ENCODE peak calls at places on chromosomes 5 and 9, in four cellular contexts. C is nephron progenitor cell, Q is epithelial cell of esophagus, D is GM23338. A is an unnamed sample.
A peak's percentile ranks its signal among the peaks of the same experiment; 100 is the strongest.

GRCh38 chr5:96195053-96195452 is 233.4 kb upstream of the ELL2 start:
- DNase-seq in C (no peak), Q (no peak), D (no peak), A (no peak)

GRCh38 chr5:148924817-148925216 is 98.4 kb downstream of the ADRB2 start:
- DNase-seq in C (no peak), Q (peak; percentile 70), D (no peak), A (no peak)

GRCh38 chr9:28801144-28801799 is 1228.0 kb upstream of the C9orf72 start:
- DNase-seq in C (no peak), Q (peak; percentile 73), D (no peak), A (no peak)

GRCh38 chr9:132985489-132985888 is 7.0 kb downstream of the GFI1B start:
- DNase-seq in C (no peak), Q (no peak), D (no peak), A (no peak)

GRCh38 chr5:1503301-1504243 is 20.2 kb downstream of the LPCAT1 start:
- DNase-seq in C (no peak), Q (no peak), D (no peak), A (no peak)

GRCh38 chr5:61429906-61430305 is 97.8 kb downstream of the ZSWIM6 start:
- DNase-seq in C (no peak), Q (no peak), D (no peak), A (no peak)

GRCh38 chr9:130101963-130102362 is 48.3 kb downstream of the GPR107 start:
- DNase-seq in C (no peak), Q (no peak), D (no peak), A (no peak)

GRCh38 chr5:138303365-138303764 is 28.2 kb downstream of the CDC25C start:
- DNase-seq in C (no peak), Q (peak; percentile 50), D (no peak), A (no peak)

GRCh38 chr9:110538169-110538568 is 41.4 kb downstream of the SVEP1 start:
- DNase-seq in C (no peak), Q (no peak), D (no peak), A (no peak)

GRCh38 chr5:31853398-31854135 is 214.6 kb downstream of the PDZD2 start:
- DNase-seq in C (no peak), Q (peak; percentile 28), D (peak; percentile 41), A (no peak)

DNA sequence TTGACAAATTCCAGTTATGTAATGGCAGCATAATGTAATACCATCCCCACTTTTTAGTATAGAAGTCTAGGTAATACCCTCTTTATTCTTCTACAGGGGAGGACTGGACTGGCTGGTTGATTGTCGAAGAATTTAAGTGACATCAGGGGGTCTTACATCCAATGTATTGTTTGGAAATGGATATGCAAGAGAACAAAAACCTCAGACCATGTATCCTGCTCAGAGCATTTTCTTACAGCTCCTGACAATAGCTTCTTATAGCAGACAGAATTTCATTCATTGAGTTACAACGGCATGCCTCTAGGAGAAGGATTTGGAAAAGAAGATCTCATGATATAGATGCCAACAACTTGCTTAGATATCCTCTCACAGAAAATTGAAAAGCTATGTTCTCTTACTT is 2032.3 kb downstream of the EFNA5 start:
- DNase-seq in C (no peak), Q (no peak), D (peak; percentile 5), A (no peak)
- TF ChIP-seq CTCF in C (no peak), Q (no peak), D (no peak), A (no peak)

DNA sequence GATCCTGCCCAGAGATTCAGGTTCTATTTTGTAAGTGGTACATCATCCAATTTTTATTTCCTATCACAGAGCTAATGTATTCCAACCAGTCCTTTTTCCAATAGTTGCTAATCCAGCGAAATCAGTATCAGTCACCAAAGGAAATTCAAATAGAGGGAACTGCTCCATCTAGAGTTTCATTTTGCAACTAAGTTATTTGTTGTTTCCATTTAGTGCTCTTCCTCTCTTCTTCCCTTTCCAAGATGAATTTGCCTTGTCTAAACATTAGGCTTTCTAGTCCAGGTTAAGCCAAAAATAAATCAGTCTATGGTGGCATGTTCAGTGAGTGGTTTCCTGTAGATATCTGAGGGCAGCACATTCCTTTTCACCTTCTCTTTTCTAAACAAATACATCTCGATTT is 79.8 kb upstream of the SPATA31D4 start:
- DNase-seq in C (no peak), Q (peak; percentile 42), D (peak; percentile 25), A (no peak)
- TF ChIP-seq CTCF in C (no peak), Q (peak; percentile 48), D (peak; percentile 58), A (no peak)

DNA sequence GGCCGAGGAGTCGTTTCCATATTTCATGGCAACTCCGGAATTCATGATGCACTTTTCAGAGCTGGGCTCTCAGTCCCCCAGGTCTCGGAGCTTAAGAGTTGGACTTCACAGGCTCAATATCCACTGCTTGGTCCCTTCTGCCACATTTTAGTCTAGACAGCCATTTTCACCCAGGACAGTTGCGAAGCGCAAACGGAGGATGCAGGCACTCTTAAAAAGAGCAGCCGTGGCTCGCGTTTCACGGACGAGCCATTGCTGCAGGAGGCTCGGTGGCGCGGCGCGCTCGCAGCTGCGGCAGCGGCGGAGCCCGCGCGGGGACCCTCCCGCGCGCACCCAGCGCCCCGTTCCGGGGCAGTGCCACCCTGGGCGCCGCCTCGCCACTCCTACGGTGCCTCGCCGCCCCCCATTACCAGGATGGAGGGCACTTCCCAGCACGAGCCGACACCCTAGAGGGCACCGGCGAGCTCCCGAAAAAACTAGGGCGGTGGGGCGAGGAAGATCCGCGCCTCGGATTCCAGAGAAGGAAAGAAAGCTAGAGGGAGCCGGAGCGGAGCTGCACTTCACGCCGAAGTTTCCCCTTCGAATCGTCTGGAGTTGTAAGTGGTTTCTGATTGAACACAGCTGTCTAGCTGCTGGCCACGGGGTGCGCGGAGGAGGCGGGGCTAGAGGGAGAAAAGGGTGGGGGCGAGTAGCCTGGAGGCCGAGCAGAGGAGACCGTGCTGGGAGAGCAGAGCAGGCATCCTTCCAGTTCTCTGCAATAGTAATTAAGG is 140.3 kb downstream of the TSSK1B start:
- DNase-seq in C (peak; percentile 89), Q (peak; percentile 83), D (peak; percentile 88), A (peak; percentile 83)
- TF ChIP-seq CTCF in C (no peak), Q (no peak), D (peak; percentile 3), A (no peak)

DNA sequence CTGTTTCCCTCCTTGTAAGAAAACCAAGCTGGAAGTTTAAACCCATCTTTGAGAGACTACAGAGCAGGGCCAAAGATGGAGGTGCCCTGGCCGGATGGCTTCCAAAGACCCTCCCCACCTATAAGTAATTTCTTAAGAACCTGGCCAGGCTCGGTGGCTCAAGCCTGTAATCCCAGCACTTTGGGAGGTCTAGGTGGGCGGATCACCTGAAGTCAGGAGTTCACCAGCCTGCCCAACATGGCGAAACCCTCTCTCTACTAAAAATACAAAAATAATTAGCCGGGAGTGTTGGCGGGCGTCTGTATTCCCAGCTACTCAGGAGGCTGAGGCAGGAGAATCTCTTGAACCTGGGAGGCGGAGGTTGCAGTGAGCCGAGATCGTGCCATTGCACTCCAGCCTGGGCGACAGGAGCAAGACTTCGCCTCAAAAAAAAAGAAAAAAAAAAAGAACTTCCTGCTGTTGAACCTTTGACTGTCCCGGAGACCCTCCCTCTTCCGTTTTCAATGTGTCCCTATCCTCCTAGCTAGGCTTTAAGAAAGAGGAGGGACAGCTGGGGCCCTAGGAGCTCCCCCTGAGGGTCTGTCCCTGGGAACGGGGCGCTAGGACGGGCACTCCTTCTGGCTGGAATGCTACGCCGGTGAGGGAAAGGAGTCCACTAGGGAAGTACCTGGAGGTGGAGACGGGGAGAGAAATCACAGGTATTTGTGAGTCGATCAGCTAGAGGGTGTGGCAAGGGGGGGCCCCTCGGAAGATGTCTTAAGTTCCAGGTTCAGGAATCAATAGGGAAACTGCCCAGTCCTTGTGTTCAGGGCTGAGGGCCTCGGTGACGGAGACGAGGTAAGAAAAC is 4.8 kb downstream of the SIT1 start:
- DNase-seq in C (peak; percentile 55), Q (peak; percentile 83), D (peak; percentile 91), A (peak; percentile 44)
- TF ChIP-seq CTCF in C (no peak), Q (peak; percentile 45), D (peak; percentile 18), A (no peak)

GRCh38 chr5:17069995-17070405 is 133.9 kb upstream of the MYO10 start:
- DNase-seq in C (peak; percentile 52), Q (peak; percentile 35), D (no peak), A (no peak)
- TF ChIP-seq CTCF in C (no peak), Q (no peak), D (no peak), A (no peak)

DNA sequence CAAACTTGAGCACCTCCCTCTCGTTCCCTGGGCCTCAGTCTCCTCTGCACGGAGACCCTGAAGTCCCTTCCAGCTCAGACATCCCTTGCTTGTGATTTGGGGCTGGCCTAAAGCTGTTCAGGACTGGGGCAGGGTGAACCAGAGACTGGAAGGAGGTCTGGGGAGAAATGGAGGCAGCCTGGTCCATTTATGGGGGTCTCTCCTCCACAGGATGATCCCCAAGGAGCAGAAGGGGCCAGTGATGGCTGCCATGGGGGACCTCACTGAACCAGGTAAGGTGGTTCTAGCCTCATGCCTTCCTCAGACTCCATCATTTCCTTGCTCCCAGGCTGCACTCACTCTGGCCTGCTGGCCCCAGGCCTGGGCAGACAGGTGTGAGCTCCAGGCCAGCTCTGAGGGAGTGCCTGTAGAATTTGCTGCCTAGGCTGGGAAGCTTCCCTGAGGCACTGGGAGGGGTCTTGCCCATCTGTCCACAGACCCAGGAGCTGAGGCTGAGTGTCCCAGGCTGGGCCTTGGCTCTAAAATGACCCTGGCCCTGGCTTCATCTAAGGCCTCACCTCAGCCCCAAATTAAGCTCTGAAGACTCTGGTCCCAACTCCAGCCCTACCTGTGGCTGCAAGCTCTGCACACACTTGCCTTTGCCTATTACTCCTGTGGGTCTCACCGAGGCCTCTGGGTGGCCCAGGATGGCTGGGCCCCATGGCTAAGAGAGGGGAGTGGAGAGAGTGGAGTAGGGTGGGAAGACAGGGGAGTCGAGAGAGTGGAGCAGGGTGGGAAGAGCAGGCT is 1.9 kb downstream of the MYOZ3 start:
- DNase-seq in C (no peak), Q (no peak), D (no peak), A (no peak)
- TF ChIP-seq CTCF in C (no peak), Q (no peak), D (no peak), A (no peak)

GRCh38 chr9:14346826-14347407 is 33.0 kb upstream of the NFIB start:
- DNase-seq in C (peak; percentile 39), Q (no peak), D (peak; percentile 54), A (peak; percentile 38)

GRCh38 chr9:14348241-14349140 is 34.5 kb upstream of the NFIB start:
- DNase-seq in C (peak; percentile 30), Q (peak; percentile 33), D (peak; percentile 75), A (peak; percentile 34)

GRCh38 chr9:14346301-14346721 is 32.4 kb upstream of the NFIB start:
- DNase-seq in C (peak; percentile 48), Q (no peak), D (peak; percentile 75), A (peak; percentile 49)

GRCh38 chr9:14349141-14349817 is 35.3 kb upstream of the NFIB start:
- DNase-seq in C (no peak), Q (no peak), D (no peak), A (no peak)

GRCh38 chr9:14347408-14348224 is 33.7 kb upstream of the NFIB start:
- DNase-seq in C (peak; percentile 58), Q (peak; percentile 66), D (peak; percentile 76), A (peak; percentile 63)
- TF ChIP-seq CTCF in C (no peak), Q (peak; percentile 34), D (no peak), A (no peak)